ENCODE peak calls at places on chromosome 18, in ten cellular contexts. Y is NCI-H1436, N is neural crest cell, C is T1000, E is GF-D8, H is psoas muscle, I is neuronal stem cell, M is T-helper 9 cell, G is T-helper 1 cell, S is endothelial cell. B is an unnamed sample.

GRCh38 chr18:37299471-37300304 is 265.9 kb downstream of the CELF4 start:
- DNase-seq in Y (peak; percentile 88), N (no peak), C (peak; percentile 55), E (no peak), H (peak; percentile 80), I (no peak), M (no peak), G (no peak), S (no peak), B (peak; percentile 90)

GRCh38 chr18:35050004-35050623 is 8.9 kb downstream of the MAPRE2 start:
- DNase-seq in Y (no peak), N (no peak), C (no peak), E (no peak), H (no peak), I (no peak), M (no peak), G (no peak), S (no peak), B (no peak)

GRCh38 chr18:57581301-57581934 is 5.1 kb downstream of the FECH start:
- DNase-seq in Y (no peak), N (no peak), C (no peak), E (peak; percentile 83), H (no peak), I (no peak), M (no peak), G (no peak), S (no peak), B (no peak)

GRCh38 chr18:37671530-37671929 is 105.9 kb upstream of the CELF4 start:
- DNase-seq in Y (no peak), N (no peak), C (no peak), E (no peak), H (no peak), I (no peak), M (no peak), G (no peak), S (no peak), B (no peak)

GRCh38 chr18:39244242-39244641 is 1678.6 kb upstream of the CELF4 start:
- DNase-seq in Y (no peak), N (no peak), C (no peak), E (no peak), H (no peak), I (no peak), M (no peak), G (no peak), S (no peak), B (peak; percentile 2)

GRCh38 chr18:34631567-34631966 is 78.5 kb upstream of the DTNA start:
- DNase-seq in Y (no peak), N (no peak), C (no peak), E (no peak), H (no peak), I (no peak), M (no peak), G (no peak), S (no peak), B (no peak)

GRCh38 chr18:75248426-75249191 is 38.0 kb downstream of the TSHZ1 start:
- DNase-seq in Y (peak; percentile 28), N (no peak), C (no peak), E (no peak), H (no peak), I (no peak), M (no peak), G (no peak), S (no peak), B (no peak)

GRCh38 chr18:13003466-13003896 is 12.3 kb downstream of the CEP192 start:
- DNase-seq in Y (peak; percentile 5), N (peak; percentile 24), C (no peak), E (no peak), H (no peak), I (no peak), M (no peak), G (no peak), S (peak; percentile 58), B (peak; percentile 73)

GRCh38 chr18:61575419-61575818 is 242.2 kb downstream of the CDH20 start:
- DNase-seq in Y (no peak), N (no peak), C (no peak), E (no peak), H (no peak), I (no peak), M (no peak), G (no peak), S (no peak), B (no peak)

GRCh38 chr18:33746261-33746660 is 168.2 kb downstream of the ASXL3 start:
- DNase-seq in Y (peak; percentile 87), N (no peak), C (no peak), E (no peak), H (no peak), I (no peak), M (no peak), G (no peak), S (no peak), B (no peak)

GRCh38 chr18:63099026-63099840 is 220.3 kb downstream of the BCL2 start:
- DNase-seq in Y (no peak), N (no peak), C (no peak), E (peak; percentile 70), H (no peak), I (no peak), M (no peak), G (no peak), S (no peak), B (no peak)

GRCh38 chr18:3664563-3665178 is 214.7 kb downstream of the TGIF1 start:
- DNase-seq in Y (no peak), N (peak; percentile 24), C (no peak), E (peak; percentile 67), H (no peak), I (peak; percentile 64), M (no peak), G (no peak), S (no peak), B (peak; percentile 41)

GRCh38 chr18:62881509-62882016 is 166.2 kb downstream of the PHLPP1 start:
- DNase-seq in Y (peak; percentile 11), N (no peak), C (peak; percentile 22), E (no peak), H (no peak), I (no peak), M (no peak), G (no peak), S (no peak), B (peak; percentile 88)